ENCODE peak calls at places on chromosomes 5 and 9, in four cellular contexts. Y is K562, O is GM12891, G is HepG2. L is an unnamed sample.

GRCh38 chr9:112443200-112443599 is 43.4 kb upstream of the KIAA1958 start:
- DNase-seq in G (peak), O (no peak), Y (no peak), L (no peak)

GRCh38 chr5:72328172-72328571 is 8.0 kb downstream of the PTCD2 start:
- DNase-seq in Y (no peak), O (no peak), G (no peak), L (no peak)

GRCh38 chr5:115778417-115778816 is 38.0 kb downstream of the CDO1 start:
- DNase-seq in O (no peak), G (no peak), Y (no peak), L (no peak)

GRCh38 chr5:73030531-73030930 is 74.7 kb downstream of the FCHO2 start:
- DNase-seq in Y (no peak), G (no peak), O (no peak), L (no peak)

GRCh38 chr5:6633469-6634326 is 458 bp downstream of the SRD5A1 start:
- DNase-seq in O (no peak), G (no peak), Y (peak), L (no peak)

GRCh38 chr5:35876454-35876853 is 19.8 kb downstream of the IL7R start:
- DNase-seq in O (no peak), G (no peak), Y (no peak), L (no peak)

GRCh38 chr5:400282-401215 is 42.4 kb upstream of the EXOC3 start:
- DNase-seq in O (no peak), Y (no peak), G (no peak), L (no peak)

GRCh38 chr5:104914536-104915070 is 1352.0 kb upstream of the NUDT12 start:
- DNase-seq in O (no peak), Y (no peak), G (no peak), L (no peak)

GRCh38 chr9:16221350-16221749 is 649.1 kb downstream of the BNC2 start:
- DNase-seq in G (no peak), Y (no peak), O (no peak), L (no peak)

GRCh38 chr5:62778327-62779009 is 199.8 kb downstream of the LRRC70 start:
- DNase-seq in G (no peak), Y (no peak), O (no peak), L (no peak)

GRCh38 chr5:145521066-145521465 is 314.1 kb downstream of the PRELID2 start:
- DNase-seq in Y (no peak), O (no peak), G (no peak), L (no peak)

GRCh38 chr9:32431940-32432555 is 47.6 kb downstream of the ACO1 start:
- DNase-seq in O (no peak), Y (peak), G (peak), L (no peak)

GRCh38 chr5:132275367-132276220 is 18.1 kb downstream of the PDLIM4 start:
- DNase-seq in Y (no peak), O (no peak), G (no peak), L (no peak)

GRCh38 chr9:70747335-70747734 is 332.9 kb upstream of the KLF9 start:
- DNase-seq in O (no peak), Y (no peak), G (no peak), L (no peak)

GRCh38 chr9:96020822-96021615 is 145.5 kb downstream of the ERCC6L2 start:
- DNase-seq in G (no peak), O (no peak), Y (no peak), L (peak)

GRCh38 chr5:132807163-132807838 is 5.8 kb upstream of the SOWAHA start:
- DNase-seq in Y (no peak), G (peak), O (no peak), L (no peak)

GRCh38 chr5:169009171-169009570 is 291.8 kb downstream of the SLIT3 start:
- DNase-seq in Y (no peak), G (no peak), O (no peak), L (no peak)

GRCh38 chr5:175803736-175804480 is 67.5 kb upstream of the CPLX2 start:
- DNase-seq in Y (no peak), G (no peak), O (no peak), L (no peak)

DNA sequence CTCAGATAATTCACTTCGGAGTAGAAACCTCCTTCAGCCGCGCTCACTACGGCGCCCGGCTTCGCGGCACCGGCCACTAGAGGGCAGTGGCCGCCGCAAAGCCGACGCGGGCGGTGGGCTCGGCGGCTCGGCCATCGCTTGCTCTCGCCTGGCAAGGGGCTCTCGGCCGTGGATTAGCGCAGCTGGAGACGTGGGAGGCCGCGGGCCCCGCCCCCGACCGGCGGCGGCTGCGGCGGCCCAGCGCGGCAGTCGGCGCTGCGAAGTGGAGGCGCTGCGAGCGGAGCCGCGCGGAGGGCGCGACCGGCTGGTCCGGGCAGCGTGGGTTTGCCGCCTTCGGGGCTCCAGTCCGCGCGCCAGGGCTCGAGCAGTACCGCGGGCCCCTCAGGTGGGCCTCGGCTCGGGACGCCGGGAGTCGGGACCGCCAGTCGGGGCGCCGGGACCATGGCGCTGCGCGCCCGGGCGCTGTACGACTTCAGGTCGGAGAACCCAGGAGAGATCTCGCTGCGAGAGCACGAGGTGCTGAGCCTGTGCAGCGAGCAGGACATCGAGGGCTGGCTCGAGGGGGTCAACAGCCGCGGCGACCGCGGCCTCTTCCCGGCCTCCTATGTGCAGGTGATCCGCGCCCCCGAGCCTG is at the start of gene SNX18:
- DNase-seq in Y (peak), G (peak), O (peak), L (peak)
- TF ChIP-seq POLR2A in Y (no peak), G (peak), O (no peak), L (peak)

GRCh38 chr5:171483453-171484177 is 64.2 kb downstream of the FGF18 start:
- DNase-seq in O (no peak), G (no peak), Y (no peak), L (no peak)
- TF ChIP-seq POLR2AphosphoS5 in O (no peak), G (no peak), Y (no peak), L (no peak)

DNA sequence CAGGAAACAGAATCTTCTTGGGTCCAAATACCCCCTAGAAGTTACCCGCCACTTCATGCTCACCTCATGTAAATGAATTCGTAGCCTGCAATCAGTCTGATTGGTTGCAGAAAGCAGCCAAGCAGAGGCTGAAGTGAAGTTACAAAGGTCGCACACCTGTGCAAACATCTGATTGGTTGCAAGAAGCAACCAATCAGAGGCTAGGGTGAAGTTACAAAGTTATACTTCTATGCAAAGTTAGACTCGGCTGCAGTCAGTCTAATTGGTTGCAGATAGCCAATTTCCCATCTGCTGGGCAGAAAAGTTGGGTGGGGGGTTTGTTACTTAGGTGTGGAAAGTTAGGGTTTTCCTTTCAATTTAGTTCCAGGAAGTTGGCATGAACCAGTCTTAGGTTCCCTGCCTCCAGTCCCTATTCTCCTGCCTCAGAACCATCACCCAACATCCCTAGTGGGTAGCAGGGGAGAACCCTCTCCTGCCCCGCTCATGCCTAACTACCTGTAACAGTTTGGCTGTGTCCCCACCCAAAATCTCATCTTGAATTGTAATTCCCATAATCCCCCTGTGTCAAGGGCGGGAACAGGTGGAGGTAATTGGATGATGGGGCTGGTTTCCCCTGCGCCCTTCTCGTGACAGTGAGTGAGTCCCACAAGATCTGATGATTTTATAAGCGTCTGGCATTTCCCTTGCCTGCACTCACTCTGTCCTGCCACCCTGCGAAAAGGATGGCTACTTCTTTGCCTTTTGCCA is 1.2 kb upstream of the RUSC2 start:
- DNase-seq in Y (no peak), O (no peak), G (peak), L (no peak)
- TF ChIP-seq TAF1 in Y (no peak), O (no peak), G (no peak), L (no peak)

GRCh38 chr5:140106101-140106500 is 7.8 kb upstream of the PURA start:
- DNase-seq in Y (no peak), O (no peak), G (no peak), L (no peak)

GRCh38 chr5:140106805-140107311 is 7.1 kb upstream of the PURA start:
- DNase-seq in Y (no peak), O (no peak), G (no peak), L (no peak)

GRCh38 chr5:140108093-140109049 is 5.5 kb upstream of the PURA start:
- DNase-seq in O (no peak), G (no peak), Y (no peak), L (peak)

GRCh38 chr5:140109050-140109817 is 4.7 kb upstream of the PURA start:
- DNase-seq in G (no peak), Y (no peak), O (no peak), L (no peak)

DNA sequence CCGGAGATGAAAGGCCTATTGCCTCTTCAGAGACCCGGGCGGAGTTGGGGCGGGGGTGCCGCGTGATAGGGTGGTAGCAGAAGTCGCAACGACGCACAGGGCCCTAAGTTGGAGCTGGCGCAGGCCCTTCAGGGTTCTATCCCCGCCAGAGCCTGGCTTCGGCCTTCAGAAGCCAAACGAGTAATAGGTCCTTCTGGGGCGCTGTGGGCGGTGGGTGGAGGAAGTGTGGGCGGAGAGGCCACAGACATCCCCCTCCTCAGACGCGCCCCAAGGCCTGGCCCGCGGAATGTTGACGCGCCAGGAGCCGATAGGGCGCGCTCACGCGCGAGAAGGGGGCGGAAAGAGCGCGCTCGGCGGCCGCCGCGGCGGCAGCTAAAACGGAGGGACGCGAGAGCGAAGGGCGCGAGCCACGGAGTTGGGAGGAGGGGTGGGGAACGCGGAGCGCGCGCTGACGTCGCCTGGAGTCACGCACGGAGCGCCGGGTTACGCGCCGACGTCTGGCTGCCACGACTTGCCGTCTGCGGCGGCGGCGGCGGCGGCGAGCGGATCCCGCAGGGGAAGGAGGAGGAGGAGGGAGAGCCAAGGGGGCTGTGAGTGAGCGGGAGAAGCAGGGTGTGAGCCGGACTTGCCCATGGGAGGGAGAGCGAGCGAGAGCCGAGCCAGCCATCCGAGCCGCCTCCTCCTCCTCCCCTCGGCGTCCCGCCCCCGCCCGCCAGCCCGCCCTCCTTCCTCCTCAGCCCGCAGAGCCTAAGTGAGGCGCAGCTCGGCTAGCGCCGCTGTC is 6.4 kb upstream of the PURA start:
- DNase-seq in Y (peak), G (peak), O (peak), L (peak)
- TF ChIP-seq POLR2A in Y (peak), G (no peak), O (peak), L (peak)

L was measured in GM12892.